ENCODE peak calls at places on chromosomes 7 and 10, in seven cellular contexts. Q is IMR-90, O is H9, R is neuronal stem cell, K is mesenchymal stem cell, H is H1, T is trophoblast cell. N is an unnamed sample.

GRCh38 chr7:29607889-29608288 is 44.3 kb downstream of the PRR15 start:
- DNase-seq in Q (no peak), O (no peak), R (no peak), K (peak), H (no peak), T (peak), N (peak)

GRCh38 chr7:50197547-50197946 is 104.5 kb upstream of the ZPBP start:
- DNase-seq in Q (no peak), O (peak), R (no peak), K (no peak), H (peak), T (peak), N (peak)

GRCh38 chr7:157476201-157476600 is 139.4 kb downstream of the DNAJB6 start:
- DNase-seq in Q (no peak), O (peak), R (no peak), K (no peak), H (peak), T (no peak), N (no peak)

GRCh38 chr7:141360414-141360760 is 190.8 kb upstream of the AGK start:
- DNase-seq in Q (no peak), O (no peak), R (no peak), K (no peak), H (no peak), T (no peak), N (no peak)

GRCh38 chr7:128409435-128410091 is at the start of gene IMPDH1:
- DNase-seq in Q (peak), O (peak), R (peak), K (peak), H (peak), T (peak), N (peak)

GRCh38 chr10:43202224-43202656 is 64.0 kb downstream of the CSGALNACT2 start:
- DNase-seq in Q (no peak), O (peak), R (no peak), K (peak), H (peak), T (peak), N (peak)

GRCh38 chr7:129529643-129530042 is 27.3 kb downstream of the SMKR1 start:
- DNase-seq in Q (no peak), O (peak), R (no peak), K (no peak), H (no peak), T (peak), N (peak)

GRCh38 chr7:127591189-127591588 is 2.3 kb upstream of the FSCN3 start:
- DNase-seq in Q (no peak), O (no peak), R (no peak), K (no peak), H (no peak), T (no peak), N (no peak)

GRCh38 chr7:11281953-11282352 is 308.3 kb downstream of the PHF14 start:
- DNase-seq in Q (no peak), O (no peak), R (no peak), K (peak), H (no peak), T (no peak), N (no peak)

GRCh38 chr10:11672836-11673235 is 61.4 kb upstream of the USP6NL start:
- DNase-seq in Q (no peak), O (no peak), R (no peak), K (no peak), H (no peak), T (no peak), N (no peak)

GRCh38 chr10:97168645-97169044 is 17.1 kb downstream of the SLIT1 start:
- DNase-seq in Q (no peak), O (no peak), R (no peak), K (no peak), H (no peak), T (no peak), N (no peak)

GRCh38 chr10:49579621-49580020 is 30.5 kb upstream of the SLC18A3 start:
- DNase-seq in Q (no peak), O (no peak), R (no peak), K (peak), H (no peak), T (no peak), N (no peak)

GRCh38 chr10:72951760-72952159 is 2.8 kb downstream of the PLA2G12B start:
- DNase-seq in Q (no peak), O (no peak), R (no peak), K (no peak), H (no peak), T (peak), N (no peak)

GRCh38 chr7:143171697-143172096 is 11.5 kb upstream of the TAS2R39 start:
- DNase-seq in Q (no peak), O (no peak), R (no peak), K (no peak), H (no peak), T (no peak), N (no peak)

GRCh38 chr7:29109356-29109755 is 37.0 kb downstream of the CPVL start:
- DNase-seq in Q (no peak), O (no peak), R (no peak), K (no peak), H (no peak), T (no peak), N (no peak)

GRCh38 chr10:96299383-96299782 is 4.9 kb upstream of the DNTT start:
- DNase-seq in Q (no peak), O (no peak), R (no peak), K (no peak), H (no peak), T (no peak), N (no peak)

GRCh38 chr7:14924398-14924797 is 21.8 kb upstream of the DGKB start:
- DNase-seq in Q (no peak), O (no peak), R (no peak), K (no peak), H (no peak), T (no peak), N (no peak)

GRCh38 chr10:124708246-124708779 is 35.9 kb downstream of the FAM53B start:
- DNase-seq in Q (no peak), O (no peak), R (no peak), K (peak), H (no peak), T (no peak), N (no peak)

GRCh38 chr7:6307762-6308161 is 35.3 kb upstream of the CYTH3 start:
- DNase-seq in Q (no peak), O (peak), R (no peak), K (no peak), H (no peak), T (peak), N (no peak)

GRCh38 chr7:22296916-22297315 is 60.0 kb downstream of the RAPGEF5 start:
- DNase-seq in Q (no peak), O (no peak), R (no peak), K (no peak), H (no peak), T (no peak), N (no peak)

GRCh38 chr10:36280396-36280795 is 638.3 kb upstream of the FZD8 start:
- DNase-seq in Q (peak), O (no peak), R (no peak), K (peak), H (no peak), T (no peak), N (peak)

GRCh38 chr7:88339195-88339922 is 32.7 kb upstream of the STEAP4 start:
- DNase-seq in Q (no peak), O (no peak), R (no peak), K (no peak), H (no peak), T (no peak), N (no peak)

GRCh38 chr10:15200626-15201025 is 32.1 kb upstream of the NMT2 start:
- DNase-seq in Q (peak), O (no peak), R (no peak), K (peak), H (no peak), T (peak), N (peak)

GRCh38 chr10:17062493-17063487 is 66.8 kb downstream of the CUBN start:
- DNase-seq in Q (peak), O (no peak), R (no peak), K (peak), H (no peak), T (peak), N (peak)

GRCh38 chr10:33368086-33368485 is 33.6 kb upstream of the NRP1 start:
- DNase-seq in Q (no peak), O (no peak), R (no peak), K (no peak), H (no peak), T (no peak), N (no peak)

GRCh38 chr10:49139866-49140195 is 6.0 kb upstream of the FAM170B start:
- DNase-seq in Q (peak), O (no peak), R (no peak), K (peak), H (no peak), T (peak), N (no peak)

GRCh38 chr7:55521543-55522267 is 50.6 kb downstream of the VOPP1 start:
- DNase-seq in Q (peak), O (no peak), R (no peak), K (no peak), H (no peak), T (no peak), N (no peak)

GRCh38 chr7:140646931-140647647 is 6.5 kb upstream of the DENND2A start:
- DNase-seq in Q (peak), O (peak), R (no peak), K (peak), H (peak), T (peak), N (peak)

GRCh38 chr10:90579602-90580242 is 278.1 kb downstream of the HTR7 start:
- DNase-seq in Q (peak), O (peak), R (no peak), K (peak), H (no peak), T (peak), N (peak)

DNA sequence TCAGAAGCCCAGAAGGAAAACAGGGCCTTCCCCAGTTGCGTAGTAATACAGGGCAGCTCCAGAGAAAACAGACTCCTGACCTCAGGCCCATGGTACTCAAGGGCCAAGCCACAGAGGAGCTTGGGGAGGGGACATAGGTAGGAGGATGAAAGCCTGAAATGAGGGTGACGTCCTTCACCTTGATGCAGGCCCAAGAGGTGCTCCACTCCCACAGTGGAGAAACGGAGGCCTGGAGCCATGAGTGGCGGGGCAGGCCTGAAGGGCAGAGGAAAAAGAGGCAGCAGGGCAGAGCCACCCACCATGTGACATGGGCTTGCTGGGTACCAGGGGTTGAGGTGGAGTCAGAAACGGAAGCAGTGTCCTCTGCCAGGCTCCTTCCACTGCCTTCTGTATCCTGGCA is 83.0 kb downstream of the C10orf105 start:
- DNase-seq in Q (no peak), O (no peak), R (no peak), K (no peak), H (no peak), T (no peak), N (no peak)
- H3K4ac ChIP-seq in Q (no peak), O (no peak), R (no peak), K (no peak), H (no peak), T (no peak), N (no peak)

GRCh38 chr7:134737561-134738353 is 41.7 kb upstream of the CALD1 start:
- DNase-seq in Q (peak), O (no peak), R (no peak), K (peak), H (no peak), T (peak), N (no peak)
- H3K4me2 ChIP-seq in Q (peak), O (no peak), R (no peak), K (no peak), H (no peak), T (no peak), N (no peak)

GRCh38 chr10:133095586-133095985 is 7.9 kb downstream of the ADGRA1 start:
- DNase-seq in Q (no peak), O (no peak), R (no peak), K (no peak), H (no peak), T (no peak), N (no peak)
- H3K27ac ChIP-seq in Q (no peak), O (no peak), R (no peak), K (no peak), H (no peak), T (no peak), N (no peak)

DNA sequence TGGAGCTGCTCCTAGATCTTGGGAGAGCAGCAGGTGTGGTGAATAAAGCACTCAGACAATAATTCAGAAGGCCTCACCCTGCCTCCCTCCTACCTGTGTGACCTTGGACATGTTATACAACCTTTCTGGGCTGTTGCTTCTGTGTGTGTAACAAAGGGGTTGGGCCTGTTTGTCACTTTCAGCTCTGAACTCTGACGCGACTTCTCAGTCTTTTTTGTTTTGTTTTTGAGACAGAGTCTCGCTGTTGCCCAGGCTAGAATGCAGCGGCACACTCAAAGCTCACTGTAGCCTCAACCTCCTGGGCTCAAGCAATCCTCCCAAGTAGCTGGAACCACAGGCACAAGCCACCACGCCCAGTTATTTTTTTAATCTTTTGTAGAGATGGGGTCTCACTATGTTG is 89.3 kb downstream of the DNMBP start:
- DNase-seq in Q (no peak), O (no peak), R (no peak), K (no peak), H (no peak), T (no peak), N (no peak)
- H3K4ac ChIP-seq in Q (no peak), O (no peak), R (no peak), K (peak), H (no peak), T (no peak), N (peak)

GRCh38 chr10:59655309-59655708 is 54.3 kb downstream of the SLC16A9 start:
- DNase-seq in Q (no peak), O (no peak), R (no peak), K (no peak), H (no peak), T (no peak), N (no peak)

GRCh38 chr10:59654007-59654406 is 55.6 kb downstream of the SLC16A9 start:
- DNase-seq in Q (no peak), O (no peak), R (no peak), K (no peak), H (no peak), T (no peak), N (no peak)

GRCh38 chr10:59648711-59649201 is 60.9 kb downstream of the SLC16A9 start:
- DNase-seq in Q (no peak), O (no peak), R (peak), K (peak), H (no peak), T (no peak), N (peak)

GRCh38 chr10:59649606-59650346 is 59.9 kb downstream of the SLC16A9 start:
- DNase-seq in Q (no peak), O (no peak), R (no peak), K (no peak), H (no peak), T (no peak), N (no peak)

DNA sequence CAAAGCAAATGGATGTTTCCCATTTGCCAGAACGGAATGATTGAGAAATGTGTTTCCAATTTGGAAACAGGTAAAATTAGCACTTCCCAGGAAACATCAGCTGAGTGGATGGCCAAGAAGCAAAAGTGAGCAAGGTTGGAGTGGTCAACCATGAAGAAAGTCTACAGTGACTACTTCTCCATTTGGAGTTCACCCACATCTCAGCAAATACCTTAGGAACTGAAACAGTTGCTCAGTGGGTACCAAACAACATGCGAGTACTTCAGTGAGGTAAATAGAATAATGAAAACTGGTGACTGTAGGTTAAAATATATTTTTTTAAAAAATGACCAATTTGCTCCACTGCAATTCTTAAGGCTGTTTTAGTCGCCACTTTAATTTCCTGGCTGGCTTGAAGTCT is 57.7 kb downstream of the SLC16A9 start:
- DNase-seq in Q (no peak), O (no peak), R (no peak), K (no peak), H (no peak), T (no peak), N (no peak)
- H3K4me2 ChIP-seq in Q (no peak), O (no peak), R (no peak), K (no peak), H (no peak), T (no peak), N (no peak)

GRCh38 chr7:103715376-103716110 is 269.5 kb upstream of the SLC26A5 start:
- DNase-seq in Q (no peak), O (no peak), R (no peak), K (no peak), H (no peak), T (no peak), N (no peak)

GRCh38 chr7:103714377-103714927 is 268.4 kb upstream of the SLC26A5 start:
- DNase-seq in Q (no peak), O (no peak), R (no peak), K (no peak), H (no peak), T (no peak), N (peak)

GRCh38 chr7:103710247-103710646 is 264.2 kb upstream of the SLC26A5 start:
- DNase-seq in Q (peak), O (no peak), R (no peak), K (no peak), H (no peak), T (no peak), N (no peak)

GRCh38 chr7:103712991-103713778 is 267.2 kb upstream of the SLC26A5 start:
- DNase-seq in Q (peak), O (no peak), R (no peak), K (no peak), H (no peak), T (no peak), N (no peak)

GRCh38 chr7:103711413-103711812 is 265.4 kb upstream of the SLC26A5 start:
- DNase-seq in Q (no peak), O (no peak), R (no peak), K (no peak), H (no peak), T (no peak), N (no peak)
- H3K27ac ChIP-seq in Q (no peak), O (no peak), R (no peak), K (no peak), H (no peak), T (no peak), N (no peak)

GRCh38 chr10:28794986-28795385 is 117.7 kb downstream of the BAMBI start:
- DNase-seq in Q (no peak), O (no peak), R (no peak), K (no peak), H (no peak), T (no peak), N (no peak)

GRCh38 chr10:28788252-28788651 is 110.9 kb downstream of the BAMBI start:
- DNase-seq in Q (no peak), O (no peak), R (no peak), K (no peak), H (no peak), T (no peak), N (no peak)

GRCh38 chr10:28788767-28789166 is 111.4 kb downstream of the BAMBI start:
- DNase-seq in Q (no peak), O (no peak), R (no peak), K (no peak), H (no peak), T (no peak), N (no peak)

GRCh38 chr10:28793482-28793881 is 116.2 kb downstream of the BAMBI start:
- DNase-seq in Q (no peak), O (no peak), R (no peak), K (no peak), H (no peak), T (no peak), N (no peak)

GRCh38 chr10:28790146-28790545 is 112.8 kb downstream of the BAMBI start:
- DNase-seq in Q (no peak), O (no peak), R (no peak), K (no peak), H (no peak), T (no peak), N (no peak)
- H3K4ac ChIP-seq in Q (no peak), O (no peak), R (no peak), K (no peak), H (no peak), T (no peak), N (no peak)

GRCh38 chr10:78025685-78026364 is 3.5 kb downstream of the POLR3A start:
- DNase-seq in Q (peak), O (no peak), R (no peak), K (no peak), H (no peak), T (no peak), N (no peak)
- H3K4me2 ChIP-seq in Q (peak), O (no peak), R (no peak), K (no peak), H (no peak), T (no peak), N (no peak)

GRCh38 chr10:45470098-45471012 is 96.3 kb downstream of the ALOX5 start:
- DNase-seq in Q (peak), O (peak), R (no peak), K (peak), H (no peak), T (peak), N (peak)
- H3K27ac ChIP-seq in Q (no peak), O (no peak), R (no peak), K (no peak), H (no peak), T (no peak), N (no peak)

N was measured in mesendoderm.